ENCODE peak calls at places on chromosomes 1 and 21, in four cellular contexts. U is breast epithelium, S is astrocyte, Q is RWPE2. K is an unnamed sample. For H3K36me3, the result is how much of the 10 kb centered on the place peaks cover.

GRCh38 chr1:41476807-41477361 is 7.6 kb downstream of the EDN2 start:
- DNase-seq in S (no peak), Q (no peak), U (no peak), K (no peak)

GRCh38 chr1:64173300-64173940 is 30.0 kb upstream of the UBE2U start:
- DNase-seq in Q (no peak), U (peak), S (no peak), K (no peak)

GRCh38 chr21:43361127-43361492 is 65.8 kb downstream of the SIK1 start:
- DNase-seq in S (no peak), U (peak), Q (no peak), K (no peak)

GRCh38 chr1:25854554-25854953 is 4.7 kb downstream of the AUNIP start:
- DNase-seq in Q (no peak), S (no peak), U (no peak), K (no peak)

GRCh38 chr1:107750364-107750959 is 214.5 kb downstream of the VAV3 start:
- DNase-seq in S (peak), U (peak), Q (no peak), K (peak)

GRCh38 chr1:177181631-177182291 is 11.0 kb downstream of the BRINP2 start:
- DNase-seq in Q (peak), S (peak), U (peak), K (no peak)

GRCh38 chr1:169933999-169934725 is 40.5 kb upstream of the SCYL3 start:
- DNase-seq in Q (no peak), U (no peak), S (peak), K (no peak)

GRCh38 chr1:89670168-89670567 is 37.2 kb downstream of the LRRC8C start:
- DNase-seq in S (no peak), U (no peak), Q (no peak), K (no peak)

GRCh38 chr1:36512842-36513241 is 30.1 kb upstream of the CSF3R start:
- DNase-seq in S (no peak), Q (no peak), U (no peak), K (no peak)

GRCh38 chr1:25255711-25256577 is 8.7 kb upstream of the RSRP1 start:
- DNase-seq in U (no peak), S (no peak), Q (no peak), K (no peak)

GRCh38 chr1:159705251-159705910 is 9.0 kb downstream of the CRP start:
- DNase-seq in U (no peak), Q (no peak), S (no peak), K (no peak)

GRCh38 chr21:41643246-41643966 is 123.4 kb downstream of the RIPK4 start:
- DNase-seq in U (no peak), Q (no peak), S (peak), K (no peak)

GRCh38 chr1:183702813-183703198 is 49.7 kb upstream of the APOBEC4 start:
- DNase-seq in U (no peak), Q (no peak), S (no peak), K (no peak)

GRCh38 chr1:172343246-172344099 is 77.0 kb upstream of the C1orf105 start:
- DNase-seq in S (peak), Q (no peak), U (no peak), K (peak)

GRCh38 chr1:113805639-113806038 is 6.6 kb downstream of the RSBN1 start:
- DNase-seq in S (no peak), U (no peak), Q (no peak), K (no peak)

GRCh38 chr1:67570473-67571143 is 114.4 kb upstream of the GADD45A start:
- DNase-seq in U (no peak), S (peak), Q (peak), K (peak)

GRCh38 chr1:21392587-21393263 is 47.2 kb upstream of the NBPF3 start:
- DNase-seq in S (no peak), Q (no peak), U (no peak), K (no peak)

GRCh38 chr21:21102874-21103273 is 104.7 kb downstream of the NCAM2 start:
- DNase-seq in S (no peak), Q (no peak), U (no peak), K (no peak)

GRCh38 chr1:219621047-219621786 is 8.3 kb upstream of the ZC3H11B start:
- DNase-seq in S (no peak), U (no peak), Q (no peak), K (no peak)

GRCh38 chr1:107914144-107914543 is 50.8 kb downstream of the VAV3 start:
- DNase-seq in U (no peak), Q (no peak), S (no peak), K (no peak)

GRCh38 chr1:229717774-229718173 is 91.7 kb downstream of the URB2 start:
- DNase-seq in S (no peak), U (no peak), Q (no peak), K (no peak)

GRCh38 chr1:1087351-1088035 is 13.4 kb upstream of the RNF223 start:
- DNase-seq in U (no peak), Q (no peak), S (no peak), K (no peak)

GRCh38 chr1:151825811-151826660 is 5.6 kb downstream of the RORC start:
- DNase-seq in S (no peak), Q (no peak), U (no peak), K (no peak)

GRCh38 chr1:248739580-248740205 is 15.9 kb downstream of the LYPD8 start:
- DNase-seq in U (no peak), S (no peak), Q (no peak), K (no peak)

GRCh38 chr1:84583648-84584047 is 9.4 kb upstream of the CTBS start:
- DNase-seq in S (no peak), Q (no peak), U (no peak), K (no peak)

GRCh38 chr1:116760487-116760886 is 6.3 kb downstream of the CD2 start:
- DNase-seq in U (no peak), S (no peak), Q (no peak), K (no peak)

GRCh38 chr1:243316366-243316989 is 60.6 kb downstream of the SDCCAG8 start:
- DNase-seq in S (no peak), Q (no peak), U (peak), K (no peak)

GRCh38 chr1:21232044-21232443 is 55.3 kb upstream of the EIF4G3 start:
- DNase-seq in U (no peak), Q (no peak), S (no peak), K (no peak)

GRCh38 chr1:20069932-20070331 is at the start of gene PLA2G5:
- DNase-seq in Q (no peak), S (peak), U (no peak), K (no peak)

GRCh38 chr1:96927125-96927524 is 205.5 kb downstream of the PTBP2 start:
- DNase-seq in S (peak), Q (no peak), U (no peak), K (no peak)

GRCh38 chr1:211082824-211083223 is 51.1 kb downstream of the KCNH1 start:
- DNase-seq in S (no peak), U (no peak), Q (no peak), K (no peak)

GRCh38 chr1:7558041-7558461 is 213.0 kb upstream of the VAMP3 start:
- DNase-seq in U (no peak), Q (no peak), S (no peak), K (no peak)

GRCh38 chr1:45721207-45721606 is 29.2 kb downstream of the IPP start:
- DNase-seq in Q (no peak), U (no peak), S (peak), K (peak)

GRCh38 chr1:45718289-45718688 is 30.3 kb downstream of the TMEM69 start:
- DNase-seq in S (no peak), Q (no peak), U (no peak), K (no peak)

GRCh38 chr1:45723248-45723930 is 27.1 kb downstream of the IPP start:
- DNase-seq in Q (no peak), S (no peak), U (no peak), K (no peak)

DNA sequence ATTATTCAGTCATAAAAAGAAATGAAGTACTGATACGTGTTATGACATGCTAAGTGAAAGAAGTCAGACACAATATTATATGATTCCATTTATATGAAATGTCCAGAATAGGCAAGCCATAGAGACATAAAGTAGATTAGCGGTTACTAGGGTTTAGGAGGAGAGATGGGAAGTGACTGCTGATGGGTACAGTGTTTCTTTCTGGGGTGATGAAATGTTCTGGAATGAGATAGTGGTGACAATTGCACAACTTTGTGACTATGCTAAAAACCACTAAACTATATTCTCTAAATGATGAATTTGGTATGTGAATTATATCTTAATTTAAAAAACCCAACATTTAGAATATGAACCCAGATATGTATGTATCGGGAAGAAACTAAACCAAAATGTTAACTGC is 27.6 kb downstream of the IPP start:
- DNase-seq in S (peak), Q (no peak), U (no peak), K (no peak)
- H3K4me3 ChIP-seq in S (no peak), Q (no peak), U (no peak), K (no peak)

DNA sequence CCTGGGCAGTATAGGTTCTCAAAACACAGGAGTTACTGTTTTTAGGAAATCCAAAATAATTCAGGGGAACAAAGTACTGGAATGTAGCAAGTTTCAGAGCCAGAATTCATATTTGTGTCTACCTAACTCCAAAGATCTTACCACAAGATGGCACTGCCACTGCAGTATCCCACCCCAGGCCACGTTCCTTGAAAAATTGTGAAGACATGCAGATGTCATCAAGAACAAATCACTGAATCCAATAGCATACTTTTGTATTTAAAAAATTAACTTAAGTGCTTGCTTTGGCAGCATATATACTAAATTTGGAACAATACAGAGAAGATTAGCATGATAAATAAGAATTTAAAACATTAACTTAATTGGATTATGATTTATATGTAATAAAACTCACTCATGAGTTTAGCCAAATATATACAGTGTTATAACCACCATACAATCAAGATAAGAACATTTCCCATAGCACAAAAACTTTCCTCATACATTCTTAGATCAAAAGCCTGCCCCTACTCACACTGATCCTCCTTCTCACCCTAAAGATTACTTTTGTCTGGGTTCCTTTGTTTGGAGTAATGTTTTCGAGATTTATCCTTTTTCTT is 209.9 kb downstream of the FAF1 start:
- DNase-seq in Q (no peak), S (peak), U (no peak), K (no peak)
- TF ChIP-seq CTCF in Q (peak), S (peak), U (no peak), K (peak)

GRCh38 chr1:28740118-28740517 is 3.4 kb downstream of the YTHDF2 start:
- DNase-seq in U (no peak), S (no peak), Q (no peak), K (no peak)
- H3K36me3 ChIP-seq in U (under half), S (under half), Q (half or more), K (under half)

GRCh38 chr1:241998412-241998921 is 431 bp downstream of the MAP1LC3C start:
- DNase-seq in S (peak), U (no peak), Q (peak), K (no peak)
- H3K4me3 ChIP-seq in S (peak), U (peak), Q (no peak), K (peak)

GRCh38 chr1:156383023-156383422 is 14.0 kb downstream of the RHBG start:
- DNase-seq in S (peak), U (no peak), Q (no peak), K (no peak)

GRCh38 chr1:156376958-156377919 is 8.2 kb downstream of the RHBG start:
- DNase-seq in U (no peak), Q (no peak), S (no peak), K (no peak)

GRCh38 chr1:156378557-156378956 is 9.5 kb downstream of the RHBG start:
- DNase-seq in S (no peak), U (no peak), Q (no peak), K (no peak)

GRCh38 chr1:156382561-156382960 is 13.6 kb downstream of the RHBG start:
- DNase-seq in U (no peak), Q (no peak), S (no peak), K (no peak)

GRCh38 chr1:156379420-156380165 is 10.6 kb downstream of the RHBG start:
- DNase-seq in Q (no peak), U (no peak), S (peak), K (no peak)
- TF ChIP-seq CTCF in Q (no peak), U (no peak), S (no peak), K (peak)